ENCODE peak calls at places on chromosomes 3 and 15, in four cellular contexts. Z is upper lobe of right lung, B is right lobe of liver, P is progenitor cell of endocrine pancreas. Q is an unnamed sample.

GRCh38 chr15:98954411-98954810 is 53.2 kb downstream of the PGPEP1L start:
- DNase-seq in P (no peak), Z (no peak), B (peak; percentile 67), Q (no peak)

GRCh38 chr3:98782826-98783500 is 19.8 kb downstream of the ST3GAL6 start:
- DNase-seq in P (no peak), B (no peak), Z (no peak), Q (no peak)

GRCh38 chr15:57782731-57783130 is 76.2 kb downstream of the POLR2M start:
- DNase-seq in B (no peak), P (no peak), Z (no peak), Q (no peak)

GRCh38 chr15:33234019-33234418 is 39.5 kb upstream of the FMN1 start:
- DNase-seq in Z (no peak), B (no peak), P (no peak), Q (no peak)

GRCh38 chr3:49900491-49901153 is 3.1 kb downstream of the MST1R start:
- DNase-seq in B (peak; percentile 84), P (no peak), Z (peak; percentile 91), Q (no peak)

GRCh38 chr3:45273681-45274515 is 47.8 kb upstream of the TMEM158 start:
- DNase-seq in B (no peak), P (no peak), Z (no peak), Q (no peak)

GRCh38 chr3:81760215-81760614 is 1.2 kb downstream of the GBE1 start:
- DNase-seq in P (no peak), Z (no peak), B (no peak), Q (no peak)

GRCh38 chr15:90883971-90884718 is at the start of gene FES:
- DNase-seq in B (peak; percentile 83), Z (peak; percentile 92), P (no peak), Q (no peak)

GRCh38 chr3:126451511-126451910 is 24.2 kb downstream of the ZXDC start:
- DNase-seq in B (no peak), Z (peak; percentile 38), P (no peak), Q (no peak)

GRCh38 chr3:47855461-47856383 is 52.8 kb downstream of the DHX30 start:
- DNase-seq in Z (peak; percentile 59), P (no peak), B (no peak), Q (no peak)

GRCh38 chr15:73258271-73259108 is 110.3 kb downstream of the HCN4 start:
- DNase-seq in P (no peak), B (no peak), Z (no peak), Q (no peak)

GRCh38 chr3:57793737-57794187 is 37.7 kb downstream of the SLMAP start:
- DNase-seq in Z (no peak), P (no peak), B (no peak), Q (no peak)

GRCh38 chr3:108125550-108126071 is 34.8 kb upstream of the CD47 start:
- DNase-seq in B (no peak), Z (no peak), P (no peak), Q (no peak)

GRCh38 chr3:150180349-150180748 is 209.7 kb upstream of the PFN2 start:
- DNase-seq in Z (no peak), P (no peak), B (no peak), Q (no peak)

GRCh38 chr15:58934521-58934920 is 1.0 kb upstream of the SLTM start:
- DNase-seq in P (no peak), Z (no peak), B (no peak), Q (no peak)

GRCh38 chr3:127325630-127325961 is 37.8 kb upstream of the PRR20G start:
- DNase-seq in P (no peak), Z (peak; percentile 69), B (no peak), Q (no peak)

GRCh38 chr3:195064300-195064931 is 206.5 kb downstream of the XXYLT1 start:
- DNase-seq in P (no peak), B (peak; percentile 6), Z (peak; percentile 49), Q (no peak)

GRCh38 chr3:122555275-122556071 is 8.6 kb downstream of the PARP9 start:
- DNase-seq in Z (no peak), P (no peak), B (no peak), Q (no peak)

GRCh38 chr15:37107071-37107753 is 6.9 kb upstream of the MEIS2 start:
- DNase-seq in Z (no peak), B (no peak), P (no peak), Q (no peak)

GRCh38 chr3:21484323-21485154 is 266.5 kb downstream of the ZNF385D start:
- DNase-seq in Z (no peak), P (peak; percentile 41), B (no peak), Q (peak; percentile 11)

GRCh38 chr3:89072671-89073070 is 34.8 kb upstream of the EPHA3 start:
- DNase-seq in P (no peak), Z (no peak), B (no peak), Q (no peak)

DNA sequence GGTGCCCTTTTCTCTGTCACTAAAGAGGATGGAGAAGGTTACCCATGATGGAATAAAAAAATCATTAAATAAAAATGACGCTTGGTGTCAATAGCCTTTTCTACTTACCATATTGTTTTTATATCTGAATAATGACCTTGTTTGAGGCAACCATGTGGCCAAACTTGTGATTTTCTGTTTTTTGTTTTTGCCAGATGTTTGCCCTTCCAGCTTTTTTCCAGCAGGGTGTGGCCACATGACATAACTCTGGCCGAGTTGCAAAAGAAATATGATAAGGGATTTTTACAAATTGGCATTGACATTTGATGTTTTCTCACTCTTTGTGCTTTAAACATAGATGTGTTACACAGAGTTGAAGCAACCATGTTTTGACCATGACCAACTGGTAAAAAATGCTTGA is 39.7 kb upstream of the EPHA3 start:
- DNase-seq in P (no peak), Z (no peak), B (no peak), Q (no peak)
- TF ChIP-seq CTCF in P (no peak), Z (no peak), B (no peak), Q (no peak)

DNA sequence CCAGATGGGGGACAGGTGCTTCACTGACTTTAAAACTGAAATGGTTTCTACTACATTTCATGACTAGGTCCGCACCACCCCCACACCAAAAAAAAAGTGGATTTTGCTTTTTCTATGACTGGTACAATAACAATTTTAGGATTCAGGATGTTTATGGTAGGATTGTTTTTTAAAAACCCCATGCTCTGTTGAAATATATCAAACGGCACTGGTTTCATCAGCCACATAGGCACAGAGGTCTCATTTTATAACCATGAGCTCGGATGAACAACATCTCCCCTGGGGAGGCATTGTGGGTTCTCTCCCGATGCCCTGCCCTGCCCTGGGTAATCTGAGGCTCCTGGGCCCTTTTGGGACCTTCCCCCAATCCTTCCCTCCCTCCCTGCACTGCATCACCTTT is 202.7 kb upstream of the KBTBD8 start:
- DNase-seq in B (no peak), Z (no peak), P (no peak), Q (no peak)
- TF ChIP-seq CTCF in B (no peak), Z (no peak), P (no peak), Q (no peak)

DNA sequence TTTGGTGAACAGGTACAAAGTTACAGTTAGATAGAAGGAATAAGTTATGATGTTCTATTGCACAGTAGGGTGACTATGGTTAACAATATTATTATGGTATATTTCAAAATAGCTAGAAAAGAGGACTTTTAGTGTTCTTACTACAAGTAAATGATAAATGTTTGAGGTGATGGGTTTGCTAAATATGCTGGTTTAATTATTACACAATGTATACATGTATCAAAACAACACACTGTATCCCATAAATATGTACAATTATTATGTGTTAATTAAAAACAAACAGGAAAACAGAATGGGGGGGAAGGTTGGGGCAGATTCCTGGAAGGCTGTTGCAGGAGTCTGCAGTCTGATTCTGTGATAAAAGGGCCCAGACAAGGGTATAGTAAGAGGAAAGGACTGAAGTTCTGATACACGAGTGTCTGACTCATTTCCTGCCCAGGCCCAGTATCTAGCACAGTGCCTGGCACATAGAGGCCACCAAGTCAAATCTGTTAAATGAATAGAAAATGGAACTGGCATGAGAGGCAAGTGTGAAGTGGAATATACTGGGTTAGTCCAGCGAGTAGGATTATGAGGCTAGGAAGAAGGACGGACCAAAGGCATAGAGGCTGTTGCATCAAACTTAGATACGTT is 7.2 kb upstream of the ENTPD3 start:
- DNase-seq in B (no peak), P (no peak), Z (no peak), Q (no peak)
- TF ChIP-seq CTCF in B (no peak), P (no peak), Z (no peak), Q (no peak)

GRCh38 chr3:9826815-9827574 is 16.8 kb downstream of the RPUSD3 start:
- DNase-seq in B (no peak), Z (no peak), P (no peak), Q (no peak)
- TF ChIP-seq CTCF in B (peak; percentile 28), Z (peak; percentile 16), P (peak; percentile 32), Q (peak; percentile 28)

DNA sequence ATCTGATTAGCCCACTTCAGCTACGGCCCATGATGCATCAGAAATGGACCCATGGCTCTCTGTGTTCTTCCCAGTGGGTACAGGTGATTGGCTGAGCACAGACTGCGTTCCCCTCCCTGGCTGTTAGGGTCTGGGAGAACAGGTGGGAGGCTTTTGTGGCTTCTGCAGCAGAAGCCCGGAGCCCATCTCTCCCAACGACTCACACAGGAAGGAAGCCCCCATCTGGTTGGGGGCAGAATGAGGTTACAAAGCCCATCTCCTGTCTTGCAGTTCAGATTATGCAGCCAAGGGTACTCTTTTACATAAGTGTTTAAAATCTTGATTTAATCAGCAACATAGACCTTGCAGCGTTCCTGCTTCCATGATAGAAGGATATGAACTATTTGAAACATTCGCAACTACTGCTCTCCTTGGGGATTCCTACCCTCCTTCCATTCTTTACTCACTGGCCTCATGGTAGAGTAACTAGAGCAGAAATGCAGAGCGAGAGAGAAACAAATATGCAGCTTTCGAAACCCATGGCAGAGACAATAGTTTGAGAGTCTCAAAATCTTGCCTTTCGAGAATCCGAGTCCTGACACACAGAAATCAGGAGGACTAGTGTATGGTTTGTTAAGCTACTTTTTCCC is 291.3 kb downstream of the TLE3 start:
- DNase-seq in P (no peak), Z (no peak), B (no peak), Q (no peak)
- TF ChIP-seq CTCF in P (no peak), Z (no peak), B (no peak), Q (no peak)

DNA sequence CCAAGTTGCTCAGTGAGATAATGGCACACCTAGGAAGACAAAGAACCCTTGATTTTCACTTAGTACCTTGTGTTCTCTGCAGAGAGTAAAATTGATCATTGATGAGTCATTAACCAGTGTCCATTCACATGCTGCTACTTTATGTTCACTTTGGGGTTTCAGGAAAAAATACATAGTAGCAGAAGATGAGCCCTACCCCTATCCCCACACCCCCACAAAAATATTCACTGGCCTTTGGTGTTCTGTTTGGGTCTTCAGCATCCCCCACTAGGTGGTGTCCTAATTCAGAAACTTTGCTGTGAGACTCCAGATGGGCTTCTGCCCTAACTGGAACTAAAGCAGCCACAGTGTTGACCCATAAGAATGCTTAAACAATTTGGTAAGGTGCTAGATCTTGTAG is 178.8 kb downstream of the KLHL25 start:
- DNase-seq in Z (no peak), B (no peak), P (no peak), Q (no peak)
- TF ChIP-seq CTCF in Z (peak; percentile 52), B (peak; percentile 33), P (peak; percentile 53), Q (peak; percentile 46)